ENCODE peak calls at places on chromosomes 16 and 17, in seven cellular contexts. S is activated T-cell treated with anti-CD3 and anti-CD28 coated beads, Interleukin-2, amount 50 U/mL, for 72 hours; L is aorta; T is T-helper 17 cell; B is WTC11; Z is Panc1; U is sciatic nerve. Y is an unnamed sample.

GRCh38 chr16:53911506-53911905 is 207.6 kb downstream of the FTO start:
- ATAC-seq in Z (no peak), U (no peak), L (no peak), S (peak), T (peak), B (peak), Y (no peak)

GRCh38 chr17:8002646-8003593 is 505 bp downstream of the GUCY2D start:
- ATAC-seq in T (no peak), L (no peak), Z (no peak), U (peak), S (no peak), B (peak), Y (peak)

GRCh38 chr17:18194394-18194793 is 10.8 kb downstream of the ALKBH5 start:
- ATAC-seq in L (no peak), Z (no peak), B (no peak), T (no peak), U (no peak), S (no peak), Y (no peak)

GRCh38 chr17:44209786-44210341 is 9.6 kb downstream of the UBTF start:
- ATAC-seq in L (no peak), Z (no peak), B (no peak), S (peak), T (peak), U (no peak), Y (no peak)

GRCh38 chr16:74169687-74170522 is 126.7 kb upstream of the PSMD7 start:
- ATAC-seq in T (no peak), S (no peak), B (no peak), L (no peak), U (peak), Z (no peak), Y (no peak)

GRCh38 chr16:14502932-14503741 is 126.9 kb downstream of the PARN start:
- ATAC-seq in L (no peak), T (no peak), B (no peak), U (no peak), S (peak), Z (no peak), Y (peak)

GRCh38 chr17:80438806-80439205 is 23.8 kb downstream of the ENDOV start:
- ATAC-seq in B (no peak), U (no peak), L (no peak), Z (no peak), S (no peak), T (no peak), Y (no peak)

GRCh38 chr16:69328854-69329316 is 1.5 kb downstream of the PDF start:
- ATAC-seq in B (no peak), T (no peak), Z (peak), S (no peak), L (no peak), U (no peak), Y (no peak)

GRCh38 chr16:84495506-84495905 is 9.0 kb downstream of the MEAK7 start:
- ATAC-seq in B (no peak), Z (no peak), U (no peak), T (no peak), S (no peak), L (no peak), Y (no peak)